ENCODE peak calls at places on chromosomes 11 and 22, in ten cellular contexts. H, Q, X, D, I, E, L, C, G and B are unnamed samples.

GRCh38 chr22:50525991-50526848 is 822 bp upstream of the SCO2 start:
- DNase-seq in G (peak; percentile 77), Q (peak; percentile 87), H (peak; percentile 89), C (peak; percentile 92), X (peak; percentile 90), L (peak; percentile 84), I (no peak), D (peak; percentile 56), E (peak; percentile 59), B (peak; percentile 79)

GRCh38 chr11:134393638-134394037 is 18.4 kb downstream of the B3GAT1 start:
- DNase-seq in X (peak; percentile 61), H (no peak), I (peak; percentile 17), C (no peak), E (no peak), D (no peak), L (peak; percentile 68), G (no peak), Q (no peak), B (no peak)

GRCh38 chr11:79033833-79034232 is 407.0 kb downstream of the TENM4 start:
- DNase-seq in G (no peak), Q (no peak), X (no peak), C (no peak), L (no peak), E (no peak), H (no peak), D (no peak), I (no peak), B (no peak)

GRCh38 chr22:22422629-22423112 is 85.9 kb downstream of the ZNF280B start:
- DNase-seq in X (peak; percentile 68), H (peak; percentile 82), D (peak; percentile 33), Q (peak; percentile 66), G (peak; percentile 48), L (peak; percentile 83), C (peak; percentile 79), E (peak; percentile 73), I (peak; percentile 31), B (peak; percentile 31)

GRCh38 chr11:3094223-3094824 is 37.1 kb upstream of the CARS1 start:
- DNase-seq in D (no peak), H (no peak), G (no peak), Q (no peak), X (no peak), L (peak; percentile 50), E (no peak), I (no peak), C (peak; percentile 60), B (no peak)

GRCh38 chr11:111982019-111982464 is 43.2 kb upstream of the DLAT start:
- DNase-seq in E (peak; percentile 44), H (peak; percentile 70), G (peak; percentile 50), I (peak; percentile 44), L (peak; percentile 89), D (peak; percentile 30), X (peak; percentile 73), C (peak; percentile 66), Q (peak; percentile 46), B (no peak)

GRCh38 chr22:39545310-39546063 is 12.9 kb upstream of the RPS19BP1 start:
- DNase-seq in G (peak; percentile 72), D (peak; percentile 36), C (no peak), X (no peak), E (no peak), L (peak; percentile 88), Q (peak; percentile 77), H (peak; percentile 66), I (peak; percentile 40), B (no peak)

GRCh38 chr11:69094111-69094914 is 45.6 kb downstream of the TPCN2 start:
- DNase-seq in Q (no peak), G (no peak), H (no peak), X (no peak), E (no peak), I (no peak), C (no peak), D (no peak), L (no peak), B (no peak)

GRCh38 chr11:128029219-128029722 is 558.1 kb downstream of the ETS1 start:
- DNase-seq in C (no peak), L (no peak), G (no peak), E (peak; percentile 22), Q (no peak), X (peak; percentile 65), I (no peak), D (no peak), H (no peak), B (no peak)

GRCh38 chr22:17348464-17349103 is 20.7 kb upstream of the CECR2 start:
- DNase-seq in I (no peak), E (no peak), C (no peak), L (no peak), G (no peak), Q (no peak), D (no peak), X (no peak), H (no peak), B (no peak)

GRCh38 chr11:2582436-2582931 is 117.3 kb downstream of the KCNQ1OT1 start:
- DNase-seq in I (no peak), H (no peak), G (no peak), X (peak; percentile 13), E (no peak), C (peak; percentile 49), Q (no peak), D (no peak), L (peak; percentile 57), B (no peak)

GRCh38 chr11:124867700-124868099 is 2.5 kb downstream of the ROBO3 start:
- DNase-seq in I (peak; percentile 11), X (no peak), D (no peak), E (peak; percentile 57), C (peak; percentile 45), L (peak; percentile 72), Q (no peak), G (no peak), H (no peak), B (peak; percentile 12)

GRCh38 chr11:68049509-68050370 is 10.9 kb downstream of the TCIRG1 start:
- DNase-seq in H (no peak), L (peak; percentile 52), G (no peak), D (no peak), C (no peak), E (no peak), Q (no peak), I (no peak), X (peak; percentile 23), B (no peak)

GRCh38 chr11:114892381-114893197 is 214.3 kb downstream of the NXPE2 start:
- DNase-seq in G (no peak), L (no peak), H (peak; percentile 10), C (no peak), E (no peak), I (no peak), X (no peak), D (no peak), Q (no peak), B (no peak)